ENCODE peak calls at places on chromosome 21, in seven cellular contexts. S, Y, A, R, E, O and G are unnamed samples.

GRCh38 chr21:46125846-46126301 is 28.0 kb downstream of the COL6A2 start:
- DNase-seq in R (no peak), Y (no peak), E (no peak), A (no peak), S (peak; percentile 17), O (peak; percentile 16), G (no peak)

GRCh38 chr21:36104306-36105300 is 30.3 kb upstream of the CBR3 start:
- DNase-seq in R (peak; percentile 45), S (peak; percentile 50), E (no peak), A (peak; percentile 46), Y (no peak), O (peak; percentile 60), G (peak; percentile 25)

GRCh38 chr21:22890656-22891055 is 1892.4 kb downstream of the NCAM2 start:
- DNase-seq in O (no peak), Y (no peak), S (no peak), A (no peak), R (no peak), E (no peak), G (no peak)

GRCh38 chr21:26843912-26844257 is 1.3 kb downstream of the ADAMTS1 start:
- DNase-seq in Y (no peak), S (no peak), E (no peak), A (no peak), R (peak; percentile 60), O (no peak), G (peak; percentile 64)

GRCh38 chr21:30189763-30190162 is 23.2 kb upstream of the CLDN17 start:
- DNase-seq in O (no peak), E (no peak), Y (no peak), R (no peak), A (no peak), S (no peak), G (no peak)

GRCh38 chr21:36852864-36853263 is 113.6 kb downstream of the HLCS start:
- DNase-seq in S (no peak), A (no peak), Y (no peak), E (no peak), R (no peak), O (no peak), G (no peak)

GRCh38 chr21:41294548-41295231 is 21.9 kb upstream of the FAM3B start:
- DNase-seq in E (no peak), O (no peak), R (no peak), A (no peak), S (no peak), Y (no peak), G (no peak)

GRCh38 chr21:27365394-27365793 is 398.5 kb upstream of the ADAMTS5 start:
- DNase-seq in A (no peak), O (no peak), R (no peak), S (no peak), Y (no peak), E (no peak), G (peak; percentile 42)

GRCh38 chr21:29637553-29637952 is 302.2 kb downstream of the GRIK1 start:
- DNase-seq in A (no peak), E (no peak), R (no peak), O (no peak), Y (no peak), S (no peak), G (no peak)

GRCh38 chr21:27132270-27132669 is 165.4 kb upstream of the ADAMTS5 start:
- DNase-seq in A (no peak), S (no peak), Y (no peak), E (no peak), R (no peak), O (no peak), G (peak; percentile 85)

GRCh38 chr21:41612674-41613250 is 104.8 kb upstream of the TMPRSS2 start:
- DNase-seq in E (peak; percentile 92), R (peak; percentile 42), A (peak; percentile 75), S (peak; percentile 70), O (peak; percentile 83), Y (peak; percentile 89), G (peak; percentile 100)

GRCh38 chr21:42746593-42747266 is 93.3 kb downstream of the PDE9A start:
- DNase-seq in A (peak; percentile 46), Y (no peak), E (peak; percentile 64), R (no peak), S (no peak), O (no peak), G (no peak)

GRCh38 chr21:46551636-46552241 is 53.1 kb downstream of the S100B start:
- DNase-seq in Y (no peak), E (peak; percentile 55), R (no peak), A (no peak), O (no peak), S (no peak), G (no peak)

GRCh38 chr21:46399129-46399528 is 59.6 kb upstream of the DIP2A start:
- DNase-seq in A (no peak), Y (no peak), O (peak; percentile 2), R (no peak), E (no peak), S (no peak), G (no peak)

GRCh38 chr21:30434033-30434631 is 4.1 kb downstream of the KRTAP13-4 start:
- DNase-seq in R (peak; percentile 20), O (no peak), E (no peak), S (no peak), Y (no peak), A (no peak), G (peak; percentile 2)

GRCh38 chr21:26165331-26165730 is 5.2 kb downstream of the APP start:
- DNase-seq in S (no peak), A (no peak), Y (no peak), E (no peak), R (no peak), O (no peak), G (no peak)

GRCh38 chr21:39976805-39977204 is 109.6 kb downstream of the PCP4 start:
- DNase-seq in R (no peak), Y (no peak), E (no peak), O (no peak), S (no peak), A (no peak), G (no peak)

GRCh38 chr21:45834026-45834715 is 147.4 kb upstream of the COL6A1 start:
- DNase-seq in O (no peak), Y (no peak), E (no peak), S (no peak), R (no peak), A (no peak), G (no peak)

GRCh38 chr21:33266050-33266783 is at the start of gene IL10RB:
- DNase-seq in Y (peak; percentile 44), S (peak; percentile 81), R (peak; percentile 32), O (peak; percentile 78), E (peak; percentile 67), A (peak; percentile 81), G (peak; percentile 44)
- H3K4me3 ChIP-seq in Y (peak within 1 kb of the TSS; percentile 76), S (peak within 1 kb of the TSS; percentile 73), R (peak within 1 kb of the TSS; percentile 82), O (peak within 1 kb of the TSS; percentile 87), E (peak within 1 kb of the TSS; percentile 88), A (peak within 1 kb of the TSS; percentile 95), G (peak within 1 kb of the TSS; percentile 80)

GRCh38 chr21:44360174-44360573 is 6.8 kb downstream of the TRPM2 start:
- DNase-seq in A (no peak), O (no peak), E (no peak), Y (no peak), S (no peak), R (no peak), G (no peak)
- TF ChIP-seq CTCF in A (no peak), O (no peak), E (no peak), Y (no peak), S (no peak), R (peak; percentile 12), G (no peak)

GRCh38 chr21:17783816-17784598 is 35.1 kb downstream of the C21orf91 start:
- DNase-seq in Y (no peak), A (no peak), E (no peak), S (no peak), O (no peak), R (no peak), G (no peak)
- H3K4me3 ChIP-seq in Y (no peak overlapping the region), A (no peak overlapping the region), E (no peak overlapping the region), S (no peak overlapping the region), O (no peak overlapping the region), R (no peak overlapping the region), G (no peak overlapping the region)

DNA sequence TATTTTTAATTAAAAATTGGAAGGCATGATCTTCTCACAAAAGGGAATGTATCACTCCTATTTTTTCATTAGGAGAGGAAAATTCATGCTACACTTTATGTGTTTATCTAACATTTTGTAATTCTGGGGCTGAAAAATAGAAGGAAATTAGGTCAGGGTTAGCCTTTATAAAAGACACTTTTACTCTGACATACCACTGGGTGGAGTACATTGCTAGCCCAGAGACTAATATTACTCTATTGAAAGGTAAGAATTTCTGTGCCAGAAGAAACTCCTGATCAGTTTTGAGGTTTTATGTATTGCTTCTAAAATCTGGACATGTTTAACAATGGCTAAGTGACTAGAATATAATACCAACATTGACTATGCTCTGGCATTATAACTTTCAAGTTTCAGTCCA is 724.6 kb downstream of the USP25 start:
- DNase-seq in A (no peak), Y (no peak), O (no peak), E (no peak), R (no peak), S (no peak), G (peak; percentile 5)
- TF ChIP-seq CTCF in A (peak; percentile 57), Y (no peak), O (peak; percentile 37), E (peak; percentile 48), R (peak; percentile 33), S (no peak), G (peak; percentile 53)

GRCh38 chr21:35046880-35047229 is 2.2 kb downstream of the RUNX1 start:
- DNase-seq in R (peak; percentile 63), Y (no peak), S (peak; percentile 18), A (no peak), O (peak; percentile 48), E (peak; percentile 62), G (peak; percentile 71)

GRCh38 chr21:35048183-35048601 is 910 bp downstream of the RUNX1 start:
- DNase-seq in Y (no peak), E (no peak), S (no peak), A (no peak), R (no peak), O (peak; percentile 69), G (peak; percentile 51)

GRCh38 chr21:35050348-35051286 is 1.5 kb upstream of the RUNX1 start:
- DNase-seq in S (no peak), E (no peak), Y (no peak), A (no peak), O (no peak), R (no peak), G (peak; percentile 69)

GRCh38 chr21:35051287-35051818 is 2.3 kb upstream of the RUNX1 start:
- DNase-seq in E (peak; percentile 93), A (peak; percentile 83), S (peak; percentile 77), Y (peak; percentile 84), R (peak; percentile 71), O (peak; percentile 88), G (peak; percentile 97)

GRCh38 chr21:35048706-35049617 is at the start of gene RUNX1:
- DNase-seq in S (no peak), Y (no peak), O (peak; percentile 32), A (no peak), E (no peak), R (peak; percentile 67), G (peak; percentile 90)
- H3K4me3 ChIP-seq in S (no peak within 1 kb of the TSS), Y (peak within 1 kb of the TSS; percentile 7), O (peak within 1 kb of the TSS; percentile 80), A (peak within 1 kb of the TSS; percentile 31), E (peak within 1 kb of the TSS; percentile 23), R (peak within 1 kb of the TSS; percentile 60), G (peak within 1 kb of the TSS; percentile 74)

DNA sequence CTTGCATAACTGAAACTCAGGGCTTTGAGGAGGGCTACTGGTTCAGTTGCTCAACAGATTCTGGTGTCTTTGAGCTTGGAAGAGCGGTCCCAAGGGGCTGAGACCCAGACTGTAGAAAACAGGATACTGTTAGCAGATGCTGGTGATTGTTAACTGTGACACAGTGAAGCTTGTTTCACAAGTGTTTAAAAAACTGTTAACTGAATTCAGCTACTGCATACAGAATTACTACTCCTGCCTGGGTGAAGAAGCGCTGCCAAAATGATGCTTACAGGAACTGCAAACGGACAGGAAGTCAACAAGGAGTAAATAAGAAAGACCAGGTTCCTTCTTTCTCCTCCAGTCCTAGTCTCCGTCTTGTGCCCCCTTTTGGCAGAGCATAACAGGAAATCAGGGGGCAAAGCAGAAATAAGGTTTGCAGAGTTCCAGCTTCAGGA is 195.3 kb upstream of the USP25 start:
- DNase-seq in A (no peak), R (no peak), O (no peak), E (no peak), S (no peak), Y (no peak), G (no peak)
- TF ChIP-seq CTCF in A (no peak), R (no peak), O (no peak), E (no peak), S (no peak), Y (no peak), G (peak; percentile 2)